ENCODE peak calls at places on chromosome 11, in seven cellular contexts. W, D, I, A, R, L and X are unnamed samples.

GRCh38 chr11:3217751-3218482 is 696 bp downstream of the MRGPRG start:
- DNase-seq in W (no peak), D (no peak), I (no peak), A (no peak), R (no peak), L (peak), X (no peak)

GRCh38 chr11:121625784-121626506 is 173.2 kb upstream of the SORL1-AS1 start:
- DNase-seq in W (no peak), D (no peak), I (peak), A (peak), R (peak), L (no peak), X (peak)

GRCh38 chr11:34104680-34105078 is 750 bp upstream of the NAT10 start:
- DNase-seq in W (no peak), D (no peak), I (no peak), A (no peak), R (no peak), L (no peak), X (no peak)

GRCh38 chr11:43547900-43548381 is 132.6 kb upstream of the HSD17B12 start:
- DNase-seq in W (no peak), D (no peak), I (peak), A (no peak), R (no peak), L (no peak), X (no peak)

GRCh38 chr11:87851234-87851633 is 324.0 kb downstream of the RAB38 start:
- DNase-seq in W (no peak), D (peak), I (peak), A (peak), R (no peak), L (no peak), X (peak)

GRCh38 chr11:86449993-86450629 is 75.4 kb downstream of the CCDC81 start:
- DNase-seq in W (no peak), D (no peak), I (no peak), A (no peak), R (no peak), L (peak), X (no peak)

GRCh38 chr11:61516675-61517516 is 8.3 kb downstream of the LRRC10B start:
- DNase-seq in W (peak), D (no peak), I (no peak), A (peak), R (peak), L (peak), X (peak)

GRCh38 chr11:44950036-44950624 is 553 bp downstream of the TP53I11 start:
- DNase-seq in W (no peak), D (no peak), I (no peak), A (no peak), R (peak), L (peak), X (no peak)

GRCh38 chr11:48096588-48097525 is 116.5 kb downstream of the PTPRJ start:
- DNase-seq in W (no peak), D (no peak), I (no peak), A (peak), R (no peak), L (no peak), X (peak)

GRCh38 chr11:19988598-19988997 is 171.7 kb downstream of the DBX1 start:
- DNase-seq in W (no peak), D (peak), I (peak), A (peak), R (no peak), L (no peak), X (peak)

GRCh38 chr11:119584193-119585037 is 144.6 kb downstream of the NECTIN1 start:
- DNase-seq in W (no peak), D (peak), I (peak), A (peak), R (no peak), L (peak), X (peak)

GRCh38 chr11:126332221-126332711 is 23.2 kb upstream of the ST3GAL4 start:
- DNase-seq in W (no peak), D (peak), I (peak), A (peak), R (peak), L (no peak), X (peak)

GRCh38 chr11:121586727-121587126 is 134.0 kb upstream of the SORL1-AS1 start:
- DNase-seq in W (no peak), D (no peak), I (no peak), A (no peak), R (no peak), L (no peak), X (no peak)

GRCh38 chr11:93589347-93589746 is 46.2 kb upstream of the SMCO4 start:
- DNase-seq in W (no peak), D (no peak), I (no peak), A (no peak), R (no peak), L (no peak), X (no peak)

GRCh38 chr11:81915045-81915444 is 818.6 kb downstream of the FAM181B start:
- DNase-seq in W (no peak), D (no peak), I (no peak), A (peak), R (no peak), L (no peak), X (peak)

GRCh38 chr11:93192163-93192562 is 5.6 kb downstream of the SLC36A4 start:
- DNase-seq in W (no peak), D (no peak), I (no peak), A (no peak), R (no peak), L (no peak), X (no peak)

GRCh38 chr11:111812211-111812610 is 46.0 kb upstream of the PPP2R1B start:
- DNase-seq in W (no peak), D (no peak), I (no peak), A (no peak), R (no peak), L (no peak), X (no peak)

GRCh38 chr11:111807098-111807497 is 40.9 kb upstream of the PPP2R1B start:
- DNase-seq in W (no peak), D (no peak), I (no peak), A (no peak), R (no peak), L (no peak), X (no peak)

GRCh38 chr11:111811445-111811844 is 45.3 kb upstream of the PPP2R1B start:
- DNase-seq in W (no peak), D (no peak), I (no peak), A (no peak), R (no peak), L (no peak), X (no peak)

GRCh38 chr11:111808834-111809233 is 42.6 kb upstream of the PPP2R1B start:
- DNase-seq in W (no peak), D (no peak), I (no peak), A (no peak), R (no peak), L (no peak), X (no peak)

GRCh38 chr11:111808063-111808588 is 41.9 kb upstream of the PPP2R1B start:
- DNase-seq in W (no peak), D (no peak), I (no peak), A (no peak), R (no peak), L (no peak), X (no peak)
- TF ChIP-seq CTCF in W (no peak), D (no peak), I (no peak), A (no peak), R (no peak), L (no peak), X (no peak)

GRCh38 chr11:25983280-25983679 is 348.6 kb upstream of the ANO3 start:
- DNase-seq in W (no peak), D (no peak), I (no peak), A (no peak), R (no peak), L (no peak), X (no peak)

DNA sequence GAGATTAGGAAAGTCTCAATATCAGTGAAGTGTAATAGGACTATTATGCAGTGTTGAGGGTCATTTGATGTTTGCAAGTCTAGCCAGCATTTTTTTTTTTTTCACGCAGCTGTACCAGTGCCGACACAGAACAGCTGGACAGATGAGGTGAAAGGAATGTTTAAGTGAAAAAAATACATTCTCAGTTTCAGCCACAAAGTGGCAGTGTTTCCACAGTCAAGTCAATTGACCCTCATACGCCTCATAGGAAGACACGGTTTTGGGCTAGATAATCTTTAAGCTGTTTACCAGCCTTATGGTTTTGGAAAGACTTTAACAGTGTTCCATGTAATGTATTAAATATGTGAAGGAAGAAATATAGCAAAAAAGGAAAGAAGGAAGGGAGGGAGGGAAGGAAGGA is 349.9 kb upstream of the ANO3 start:
- DNase-seq in W (peak), D (peak), I (peak), A (peak), R (peak), L (no peak), X (peak)
- H3K4me3 ChIP-seq in W (peak), D (no peak), I (no peak), A (no peak), R (no peak), L (no peak), X (no peak)

DNA sequence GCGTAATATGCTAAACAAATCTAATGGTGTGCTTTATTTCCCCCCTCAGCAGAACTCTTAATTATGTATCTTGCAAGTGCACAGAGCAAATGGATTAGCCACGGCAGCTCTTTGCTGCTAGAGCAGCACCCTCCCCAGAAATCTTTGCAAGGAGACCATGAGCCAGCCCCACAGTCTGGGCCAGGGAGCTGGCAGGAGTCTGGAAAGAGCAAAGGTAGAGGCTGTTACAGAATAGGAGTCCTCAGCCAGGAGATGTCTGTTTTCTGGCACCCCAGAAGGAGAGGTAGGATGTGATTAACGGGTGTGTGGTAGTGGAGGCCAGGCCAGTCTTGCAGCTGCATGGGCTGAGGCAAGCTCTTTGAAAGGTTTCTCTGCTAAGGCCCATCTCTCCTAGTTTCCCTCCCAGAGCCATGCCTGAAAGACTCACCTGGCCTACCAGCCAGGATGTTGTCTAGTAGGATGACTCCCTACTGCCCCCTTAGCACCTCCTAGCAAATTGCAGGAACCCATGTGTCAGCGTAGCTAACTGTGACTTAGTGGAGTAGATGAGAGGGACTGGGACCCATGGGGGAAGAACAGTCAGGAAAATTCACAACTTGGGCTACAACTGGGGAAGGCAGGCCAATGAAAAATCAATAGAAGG is 557.2 kb downstream of the BUD13 start:
- DNase-seq in W (peak), D (no peak), I (no peak), A (no peak), R (no peak), L (no peak), X (no peak)
- TF ChIP-seq CTCF in W (peak), D (peak), I (peak), A (no peak), R (no peak), L (no peak), X (peak)

DNA sequence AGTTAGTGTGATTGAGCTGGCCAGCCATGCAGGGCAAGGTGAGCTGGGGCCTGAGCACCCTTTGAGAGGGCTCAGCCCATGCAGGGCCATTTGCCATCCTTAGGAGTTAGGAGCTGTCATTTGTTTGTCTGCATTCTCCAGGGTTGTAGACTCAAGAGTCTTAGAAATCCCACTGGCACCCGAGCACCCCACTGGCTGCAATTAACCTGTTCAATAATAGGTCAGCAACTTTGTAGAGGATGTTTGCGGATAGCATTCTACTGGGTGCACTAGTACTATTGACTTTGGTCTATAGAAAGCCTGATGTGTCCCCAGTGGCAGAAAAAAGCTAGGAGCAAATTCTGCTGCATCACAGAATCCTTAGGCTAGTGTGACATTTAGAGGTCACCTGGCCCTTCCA is 299.1 kb upstream of the CADM1 start:
- DNase-seq in W (no peak), D (no peak), I (no peak), A (no peak), R (no peak), L (no peak), X (no peak)
- H3K4me3 ChIP-seq in W (no peak), D (no peak), I (no peak), A (no peak), R (no peak), L (no peak), X (no peak)

DNA sequence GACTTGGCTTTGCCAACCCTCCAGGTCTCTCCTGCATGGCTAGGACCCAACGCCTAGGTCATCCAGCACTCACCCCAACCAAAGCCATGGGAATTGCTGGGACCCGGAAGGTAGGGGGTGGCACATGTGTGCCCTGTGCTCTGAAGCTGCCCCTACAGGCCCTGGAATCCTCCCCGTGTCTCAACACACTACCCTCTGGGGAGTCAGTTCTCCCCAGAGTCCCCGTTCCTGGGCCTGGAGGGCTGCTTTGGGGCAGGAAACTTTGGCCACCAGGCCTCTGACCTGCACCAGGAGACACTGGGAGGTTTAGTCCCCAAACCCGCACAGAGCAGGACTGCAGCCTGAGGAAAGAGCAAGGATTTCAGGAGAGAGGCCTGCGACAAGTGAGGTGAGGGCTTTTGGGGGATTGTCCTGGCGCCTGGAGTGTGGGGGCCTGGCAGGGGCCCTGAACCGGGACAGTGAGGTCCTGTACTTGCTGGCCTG is 495 bp upstream of the IFITM1 start:
- DNase-seq in W (no peak), D (no peak), I (no peak), A (no peak), R (no peak), L (no peak), X (no peak)
- TF ChIP-seq CTCF in W (no peak), D (no peak), I (no peak), A (no peak), R (no peak), L (no peak), X (no peak)

DNA sequence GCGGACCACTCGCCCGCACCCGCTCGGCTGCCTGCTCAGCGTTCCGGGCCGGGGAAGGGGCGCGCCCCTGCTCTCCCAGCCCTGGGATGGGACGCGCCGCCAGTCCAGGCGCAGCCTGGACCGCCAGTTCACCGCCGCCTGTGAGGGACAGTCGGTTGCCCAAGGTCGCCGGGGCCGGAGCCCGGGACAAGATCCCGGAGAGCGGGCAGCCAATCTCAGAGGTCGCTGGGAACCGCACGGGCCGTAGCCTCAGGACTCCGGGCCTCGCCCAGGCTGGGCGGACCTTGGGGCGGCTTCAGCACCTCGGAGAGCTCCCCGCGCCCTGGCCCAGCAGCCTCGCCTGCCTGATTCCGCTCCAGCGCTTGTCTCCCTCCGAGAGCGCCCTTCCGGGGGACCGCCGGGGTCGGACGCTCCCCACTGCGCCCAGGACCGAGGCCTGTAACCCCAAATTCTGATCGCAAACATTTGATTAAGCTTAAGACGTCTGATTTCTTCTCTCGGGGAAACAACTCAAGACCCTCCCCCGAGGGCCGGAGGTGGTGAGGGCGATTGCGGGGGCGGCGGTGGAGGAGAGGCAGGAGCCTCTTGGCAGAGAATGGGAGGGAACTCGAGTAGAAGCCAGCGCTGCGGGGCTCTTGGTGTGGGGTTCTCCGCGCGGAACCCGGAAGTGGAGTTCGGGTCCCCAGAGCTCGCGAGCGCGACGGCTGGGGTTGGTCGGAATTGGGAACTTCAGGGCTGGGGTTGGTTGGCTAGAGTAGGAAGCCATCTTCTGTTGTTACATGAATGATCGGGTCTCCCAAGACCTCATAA is 1.1 kb upstream of the CHRM4 start:
- DNase-seq in W (peak), D (peak), I (peak), A (peak), R (peak), L (peak), X (peak)
- H3K4me3 ChIP-seq in W (no peak), D (peak), I (peak), A (peak), R (peak), L (no peak), X (peak)

GRCh38 chr11:123030517-123030916 is 31.4 kb downstream of the HSPA8 start:
- DNase-seq in W (no peak), D (no peak), I (no peak), A (no peak), R (no peak), L (peak), X (no peak)

GRCh38 chr11:123035831-123036230 is 26.1 kb downstream of the HSPA8 start:
- DNase-seq in W (no peak), D (no peak), I (no peak), A (no peak), R (no peak), L (no peak), X (no peak)

GRCh38 chr11:123034587-123034986 is 27.3 kb downstream of the HSPA8 start:
- DNase-seq in W (no peak), D (no peak), I (no peak), A (no peak), R (no peak), L (no peak), X (no peak)

DNA sequence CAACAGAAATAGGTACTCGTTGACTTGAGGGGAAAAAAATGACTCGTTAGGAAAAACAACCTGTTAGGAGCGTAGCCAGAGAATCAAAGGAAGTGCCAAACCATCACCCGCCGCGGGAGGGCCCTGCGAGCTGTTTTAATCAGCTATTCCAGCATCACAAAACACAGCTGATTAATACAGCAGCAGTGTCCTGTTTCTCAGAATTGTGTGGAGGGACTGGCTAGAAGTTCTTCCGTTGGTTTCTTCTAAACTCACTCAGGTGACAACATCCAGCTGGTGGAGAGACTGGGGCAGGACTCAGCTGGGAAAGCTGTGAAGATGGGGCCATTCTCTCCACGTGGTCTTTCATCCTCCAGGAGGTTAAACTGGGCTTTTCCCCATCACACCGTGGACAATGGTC is 28.0 kb downstream of the HSPA8 start:
- DNase-seq in W (no peak), D (no peak), I (no peak), A (no peak), R (no peak), L (no peak), X (no peak)
- TF ChIP-seq CTCF in W (no peak), D (peak), I (peak), A (no peak), R (no peak), L (no peak), X (peak)